ENCODE peak calls at places on chromosomes 12 and 14, in four cellular contexts. J is WTC11, F is A549, Q is HepG2. G is an unnamed sample.
A peak's percentile ranks its signal among the peaks of the same experiment; 100 is the strongest.

GRCh38 chr12:112850343-112850742 is 56.4 kb upstream of the OAS1 start:
- DNase-seq in F (no peak), J (no peak), Q (no peak), G (no peak)

GRCh38 chr12:28610401-28611114 is 420.3 kb downstream of the CCDC91 start:
- DNase-seq in Q (no peak), J (no peak), F (no peak), G (no peak)

GRCh38 chr12:110301065-110301806 is 20.2 kb downstream of the ATP2A2 start:
- DNase-seq in Q (no peak), J (no peak), F (no peak), G (no peak)

GRCh38 chr14:70780396-70781075 is 28.8 kb downstream of the MAP3K9 start:
- DNase-seq in F (no peak), Q (no peak), J (no peak), G (no peak)

GRCh38 chr14:51525705-51526104 is 126.0 kb upstream of the FRMD6 start:
- DNase-seq in J (no peak), Q (no peak), F (no peak), G (no peak)

GRCh38 chr14:20434701-20435453 is 1.1 kb downstream of the KLHL33 start:
- DNase-seq in F (no peak), Q (no peak), J (peak; percentile 33), G (no peak)

GRCh38 chr12:48004941-48005749 is 869 bp upstream of the COL2A1 start:
- DNase-seq in Q (no peak), J (peak; percentile 60), F (no peak), G (no peak)

GRCh38 chr14:36617824-36618223 is 35.4 kb upstream of the NKX2-8 start:
- DNase-seq in J (no peak), Q (no peak), F (no peak), G (no peak)

GRCh38 chr14:95668235-95668772 is 17.9 kb upstream of the TCL1B start:
- DNase-seq in Q (no peak), F (no peak), J (no peak), G (peak; percentile 8)

GRCh38 chr12:1946311-1946710 is 27.9 kb upstream of the CACNA2D4 start:
- DNase-seq in J (no peak), F (no peak), Q (no peak), G (no peak)

GRCh38 chr12:107670999-107671643 is 14.5 kb upstream of the PWP1 start:
- DNase-seq in J (peak; percentile 72), Q (peak; percentile 33), F (no peak), G (peak; percentile 53)

GRCh38 chr12:50174971-50175715 is 8.0 kb upstream of the CERS5 start:
- DNase-seq in Q (peak; percentile 62), J (no peak), F (peak; percentile 52), G (peak; percentile 51)

GRCh38 chr14:51014086-51014485 is 69.8 kb upstream of the PYGL start:
- DNase-seq in Q (no peak), F (no peak), J (no peak), G (no peak)

GRCh38 chr12:55037349-55037748 is 17.6 kb downstream of the NEUROD4 start:
- DNase-seq in Q (no peak), F (no peak), J (no peak), G (no peak)

GRCh38 chr12:54417712-54418440 is 1.2 kb downstream of the ITGA5 start:
- DNase-seq in F (no peak), Q (no peak), J (peak; percentile 19), G (peak; percentile 67)

GRCh38 chr14:65333926-65334687 is 78.4 kb upstream of the FUT8 start:
- DNase-seq in F (no peak), J (peak; percentile 56), Q (no peak), G (no peak)

GRCh38 chr12:101666017-101666728 is 31.3 kb upstream of the CHPT1 start:
- DNase-seq in F (no peak), Q (no peak), J (no peak), G (no peak)

GRCh38 chr12:101051151-101051550 is 158.9 kb downstream of the SLC5A8 start:
- DNase-seq in Q (no peak), F (no peak), J (no peak), G (no peak)

GRCh38 chr14:21069388-21070082 is 569 bp upstream of the ARHGEF40 start:
- DNase-seq in F (peak; percentile 19), J (peak; percentile 71), Q (peak; percentile 85), G (no peak)

GRCh38 chr12:56190695-56191155 is 1.4 kb upstream of the SMARCC2 start:
- DNase-seq in Q (no peak), J (no peak), F (peak; percentile 16), G (no peak)

GRCh38 chr12:122891661-122892525 is 4.0 kb downstream of the VPS37B start:
- DNase-seq in F (no peak), J (no peak), Q (no peak), G (peak; percentile 37)

GRCh38 chr14:55438066-55438683 is 2.2 kb downstream of the TBPL2 start:
- DNase-seq in Q (peak; percentile 55), J (no peak), F (peak; percentile 59), G (peak; percentile 27)
- TF ChIP-seq HMGXB4 in Q (no peak), J (no peak), F (no peak), G (no peak)

GRCh38 chr12:95201056-95201670 is 16.1 kb downstream of the FGD6 start:
- DNase-seq in F (peak; percentile 57), Q (no peak), J (no peak), G (no peak)

GRCh38 chr12:95200128-95200973 is 16.9 kb downstream of the FGD6 start:
- DNase-seq in Q (no peak), F (no peak), J (no peak), G (no peak)

GRCh38 chr12:95197636-95198035 is 19.6 kb downstream of the FGD6 start:
- DNase-seq in Q (no peak), J (no peak), F (no peak), G (no peak)

GRCh38 chr12:95195122-95195521 is 22.1 kb downstream of the FGD6 start:
- DNase-seq in Q (no peak), F (no peak), J (no peak), G (no peak)

GRCh38 chr12:95198914-95199313 is 18.4 kb downstream of the FGD6 start:
- DNase-seq in F (no peak), Q (no peak), J (no peak), G (no peak)
- TF ChIP-seq HMGXB4 in F (no peak), Q (no peak), J (no peak), G (no peak)

GRCh38 chr12:94982456-94982855 is 21.0 kb downstream of the NDUFA12 start:
- DNase-seq in F (no peak), J (no peak), Q (no peak), G (no peak)

GRCh38 chr12:94983321-94983720 is 20.2 kb downstream of the NDUFA12 start:
- DNase-seq in Q (no peak), J (no peak), F (no peak), G (no peak)

GRCh38 chr12:94979941-94980340 is 23.6 kb downstream of the NDUFA12 start:
- DNase-seq in F (no peak), Q (no peak), J (no peak), G (no peak)

GRCh38 chr12:94977766-94978468 is 25.6 kb downstream of the NDUFA12 start:
- DNase-seq in Q (no peak), J (no peak), F (no peak), G (no peak)

GRCh38 chr12:94980577-94980976 is 22.9 kb downstream of the NDUFA12 start:
- DNase-seq in F (no peak), Q (no peak), J (no peak), G (no peak)
- TF ChIP-seq HMGXB4 in F (no peak), Q (no peak), J (no peak), G (no peak)

DNA sequence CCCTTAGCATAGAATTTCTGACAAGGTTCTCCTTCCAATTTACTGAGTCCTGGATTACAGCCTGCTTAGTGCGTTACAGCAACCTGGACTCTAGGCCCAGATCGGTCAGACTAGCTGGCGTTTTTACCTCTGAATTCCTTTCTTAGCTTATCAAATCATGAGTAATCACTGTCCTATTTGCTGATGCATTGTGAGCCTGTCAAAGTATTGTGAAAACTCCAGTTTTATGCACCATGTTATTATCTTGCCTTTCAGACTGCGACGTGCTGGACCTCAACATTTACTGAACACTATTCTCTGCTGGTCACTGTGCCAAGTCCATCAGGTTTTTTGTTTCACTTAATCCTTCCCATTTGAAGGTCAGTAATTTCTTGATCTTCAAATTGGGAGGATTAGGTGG is 31.4 kb downstream of the FBXO21 start:
- DNase-seq in J (no peak), Q (no peak), F (no peak), G (no peak)
- TF ChIP-seq HMGXB4 in J (no peak), Q (no peak), F (no peak), G (no peak)

GRCh38 chr14:67268456-67269115 is 27.4 kb downstream of the PALS1 start:
- DNase-seq in F (no peak), Q (no peak), J (peak; percentile 70), G (no peak)

GRCh38 chr14:67269338-67270060 is 28.3 kb downstream of the PALS1 start:
- DNase-seq in F (no peak), Q (no peak), J (no peak), G (no peak)

GRCh38 chr14:67270354-67270753 is 29.1 kb downstream of the PALS1 start:
- DNase-seq in F (no peak), Q (no peak), J (no peak), G (no peak)

GRCh38 chr14:67265131-67265530 is 23.9 kb downstream of the PALS1 start:
- DNase-seq in Q (no peak), J (no peak), F (no peak), G (no peak)

DNA sequence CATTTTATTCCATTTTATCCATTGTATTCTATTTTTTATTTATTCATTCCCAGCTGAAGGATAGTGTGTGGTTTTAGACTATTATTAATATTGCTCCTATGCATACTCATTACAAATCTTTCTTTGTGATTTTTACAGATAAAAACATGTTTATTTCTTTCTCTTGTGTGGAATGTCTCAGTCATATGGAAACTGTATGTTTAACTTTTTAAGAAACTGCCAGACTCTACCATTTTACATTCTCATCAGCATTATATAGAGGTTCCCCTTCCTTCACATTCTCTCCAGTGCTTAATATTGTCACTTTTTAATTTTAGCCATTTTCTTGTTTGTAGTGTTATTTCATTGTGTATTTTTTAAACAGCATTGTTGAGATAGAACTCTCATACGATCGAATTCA is 26.7 kb downstream of the PALS1 start:
- DNase-seq in J (no peak), Q (no peak), F (no peak), G (no peak)
- TF ChIP-seq HMGXB4 in J (no peak), Q (no peak), F (no peak), G (no peak)

G was measured in K562.